ENCODE peak calls at places on chromosomes 3 and 15, in seven cellular contexts. E is colonic mucosa; V is Right ventricle myocardium superior; D is stimulated activated CD4-positive, alpha-beta T cell treated with anti-CD3 and anti-CD28 coated beads, Interleukin-4, amount 100 ng/mL, for 48 hours; Q is T-cell; K is SHP77; J is NCI-H524. Y is an unnamed sample.

GRCh38 chr3:126465928-126466564 is 9.6 kb downstream of the ZXDC start:
- DNase-seq in E (no peak), V (peak; percentile 71), D (no peak), Q (no peak), K (no peak), J (peak; percentile 98), Y (no peak)

GRCh38 chr3:186517218-186517617 is 27.0 kb downstream of the CRYGS start:
- DNase-seq in E (no peak), V (no peak), D (no peak), Q (no peak), K (no peak), J (no peak), Y (no peak)

GRCh38 chr3:30609930-30610701 is 3.7 kb downstream of the TGFBR2 start:
- DNase-seq in E (no peak), V (no peak), D (no peak), Q (no peak), K (no peak), J (no peak), Y (no peak)

GRCh38 chr3:98602078-98602678 is 8.8 kb upstream of the CPOX start:
- DNase-seq in E (no peak), V (no peak), D (no peak), Q (no peak), K (peak; percentile 77), J (peak; percentile 80), Y (no peak)

GRCh38 chr3:8980756-8981257 is 17.5 kb upstream of the RAD18 start:
- DNase-seq in E (no peak), V (no peak), D (no peak), Q (no peak), K (no peak), J (no peak), Y (no peak)

GRCh38 chr3:52703356-52703755 is 2.2 kb downstream of the GLT8D1 start:
- DNase-seq in E (no peak), V (no peak), D (no peak), Q (no peak), K (no peak), J (no peak), Y (no peak)

GRCh38 chr3:43893721-43894120 is 203.0 kb downstream of the ABHD5 start:
- DNase-seq in E (no peak), V (no peak), D (no peak), Q (no peak), K (no peak), J (no peak), Y (no peak)

GRCh38 chr3:85572426-85572825 is 613.6 kb downstream of the CADM2 start:
- DNase-seq in E (no peak), V (no peak), D (no peak), Q (no peak), K (peak; percentile 11), J (no peak), Y (no peak)

GRCh38 chr15:55914446-55914845 is 79.0 kb downstream of the NEDD4 start:
- DNase-seq in E (no peak), V (no peak), D (no peak), Q (no peak), K (no peak), J (no peak), Y (no peak)

GRCh38 chr15:70936326-70936725 is 43.7 kb downstream of the LRRC49 start:
- DNase-seq in E (no peak), V (no peak), D (no peak), Q (no peak), K (peak; percentile 49), J (peak; percentile 90), Y (no peak)

GRCh38 chr3:169879846-169880558 is 10.3 kb upstream of the LRRC31 start:
- DNase-seq in E (no peak), V (no peak), D (no peak), Q (no peak), K (no peak), J (no peak), Y (no peak)

GRCh38 chr15:66707310-66708160 is 5.5 kb downstream of the SMAD6 start:
- DNase-seq in E (peak; percentile 46), V (peak; percentile 64), D (no peak), Q (no peak), K (no peak), J (peak; percentile 84), Y (no peak)

GRCh38 chr15:33476076-33476475 is 165.3 kb downstream of the RYR3 start:
- DNase-seq in E (no peak), V (no peak), D (no peak), Q (no peak), K (no peak), J (no peak), Y (no peak)

GRCh38 chr15:20645956-20646355 is 104.4 kb upstream of the GOLGA6L6 start:
- DNase-seq in E (no peak), V (peak; percentile 51), D (peak; percentile 18), Q (no peak), K (no peak), J (no peak), Y (no peak)

GRCh38 chr3:27219127-27219860 is 149.9 kb downstream of the NEK10 start:
- DNase-seq in E (peak; percentile 71), V (no peak), D (no peak), Q (no peak), K (no peak), J (no peak), Y (no peak)

GRCh38 chr15:70713547-70714414 is 49.6 kb downstream of the UACA start:
- DNase-seq in E (no peak), V (no peak), D (no peak), Q (no peak), K (no peak), J (no peak), Y (no peak)

GRCh38 chr3:13018561-13019242 is 54.5 kb downstream of the IQSEC1 start:
- DNase-seq in E (no peak), V (peak; percentile 35), D (no peak), Q (no peak), K (no peak), J (peak; percentile 28), Y (no peak)

GRCh38 chr15:43292375-43293078 is 25.8 kb upstream of the TGM5 start:
- DNase-seq in E (no peak), V (no peak), D (no peak), Q (no peak), K (no peak), J (no peak), Y (no peak)

GRCh38 chr3:25713316-25713967 is 48.7 kb upstream of the TOP2B start:
- DNase-seq in E (no peak), V (no peak), D (no peak), Q (no peak), K (no peak), J (no peak), Y (no peak)

GRCh38 chr3:126350502-126351085 is 6.6 kb downstream of the KLF15 start:
- DNase-seq in E (no peak), V (peak; percentile 37), D (no peak), Q (no peak), K (no peak), J (no peak), Y (no peak)

GRCh38 chr3:177835917-177836316 is 638.6 kb upstream of the TBL1XR1 start:
- DNase-seq in E (no peak), V (no peak), D (no peak), Q (no peak), K (no peak), J (no peak), Y (no peak)

GRCh38 chr15:76588811-76589747 is 252.5 kb downstream of the ISL2 start:
- DNase-seq in E (peak; percentile 87), V (no peak), D (no peak), Q (no peak), K (no peak), J (no peak), Y (no peak)

GRCh38 chr3:72997421-72997961 is 880 bp downstream of the PPP4R2 start:
- DNase-seq in E (peak; percentile 40), V (no peak), D (no peak), Q (peak; percentile 34), K (peak; percentile 31), J (peak; percentile 58), Y (no peak)

GRCh38 chr3:69712933-69713332 is 26.3 kb upstream of the MITF start:
- DNase-seq in E (no peak), V (no peak), D (no peak), Q (no peak), K (no peak), J (no peak), Y (no peak)